ENCODE peak calls at places on chromosomes 11 and 22, in nine cellular contexts. One of them, this sample, is unnamed. For H3K4me1 and H3K27me3, the result is how much of the 10 kb centered on the place peaks cover.

GRCh38 chr11:126585388-126586302 is 230.2 kb downstream of the ST3GAL4 start:
- DNase-seq in right lobe of liver: no peak
- DNase-seq in transverse colon: peak
- DNase-seq in uterus: peak
- DNase-seq in IMR-90: peak
- DNase-seq in esophagus squamous epithelium: no peak
- DNase-seq in suprapubic skin: peak
- DNase-seq in tibial nerve: peak
- DNase-seq in prostate gland: peak
- DNase-seq in this sample: peak

GRCh38 chr11:19458721-19459120 is 218.0 kb upstream of the E2F8 start:
- DNase-seq in right lobe of liver: no peak
- DNase-seq in transverse colon: no peak
- DNase-seq in uterus: no peak
- DNase-seq in IMR-90: no peak
- DNase-seq in esophagus squamous epithelium: no peak
- DNase-seq in suprapubic skin: no peak
- DNase-seq in tibial nerve: no peak
- DNase-seq in prostate gland: no peak
- DNase-seq in this sample: no peak

GRCh38 chr11:76275446-76275845 is 69.1 kb upstream of the WNT11 start:
- DNase-seq in right lobe of liver: no peak
- DNase-seq in transverse colon: no peak
- DNase-seq in uterus: no peak
- DNase-seq in IMR-90: no peak
- DNase-seq in esophagus squamous epithelium: no peak
- DNase-seq in suprapubic skin: no peak
- DNase-seq in tibial nerve: no peak
- DNase-seq in prostate gland: no peak
- DNase-seq in this sample: no peak

GRCh38 chr22:23704829-23705228 is 14.0 kb downstream of the RGL4 start:
- DNase-seq in right lobe of liver: no peak
- DNase-seq in transverse colon: no peak
- DNase-seq in uterus: no peak
- DNase-seq in IMR-90: no peak
- DNase-seq in esophagus squamous epithelium: no peak
- DNase-seq in suprapubic skin: no peak
- DNase-seq in tibial nerve: no peak
- DNase-seq in prostate gland: no peak
- DNase-seq in this sample: no peak

GRCh38 chr11:74681686-74682651 is 49.3 kb downstream of the CHRDL2 start:
- DNase-seq in right lobe of liver: peak
- DNase-seq in transverse colon: peak
- DNase-seq in uterus: peak
- DNase-seq in IMR-90: peak
- DNase-seq in esophagus squamous epithelium: no peak
- DNase-seq in suprapubic skin: peak
- DNase-seq in tibial nerve: no peak
- DNase-seq in prostate gland: peak
- DNase-seq in this sample: peak

GRCh38 chr22:48748860-48749554 is 1078.7 kb downstream of the BRD1 start:
- DNase-seq in right lobe of liver: no peak
- DNase-seq in transverse colon: no peak
- DNase-seq in uterus: no peak
- DNase-seq in IMR-90: no peak
- DNase-seq in esophagus squamous epithelium: no peak
- DNase-seq in suprapubic skin: no peak
- DNase-seq in tibial nerve: no peak
- DNase-seq in prostate gland: peak
- DNase-seq in this sample: no peak

GRCh38 chr11:26842458-26842841 is 120.6 kb upstream of the SLC5A12 start:
- DNase-seq in right lobe of liver: no peak
- DNase-seq in transverse colon: no peak
- DNase-seq in uterus: peak
- DNase-seq in IMR-90: peak
- DNase-seq in esophagus squamous epithelium: no peak
- DNase-seq in suprapubic skin: no peak
- DNase-seq in tibial nerve: no peak
- DNase-seq in prostate gland: no peak
- DNase-seq in this sample: no peak

GRCh38 chr11:73760680-73761402 is at the start of gene RAB6A:
- DNase-seq in right lobe of liver: peak
- DNase-seq in transverse colon: peak
- DNase-seq in uterus: peak
- DNase-seq in IMR-90: peak
- DNase-seq in esophagus squamous epithelium: peak
- DNase-seq in suprapubic skin: peak
- DNase-seq in tibial nerve: peak
- DNase-seq in prostate gland: peak
- DNase-seq in this sample: peak

GRCh38 chr11:126834149-126834548 is 166.4 kb downstream of the KIRREL3 start:
- DNase-seq in right lobe of liver: no peak
- DNase-seq in transverse colon: no peak
- DNase-seq in uterus: no peak
- DNase-seq in IMR-90: peak
- DNase-seq in esophagus squamous epithelium: no peak
- DNase-seq in suprapubic skin: no peak
- DNase-seq in tibial nerve: no peak
- DNase-seq in prostate gland: no peak
- DNase-seq in this sample: no peak

GRCh38 chr22:35407352-35407751 is 7.4 kb downstream of the MCM5 start:
- DNase-seq in right lobe of liver: no peak
- DNase-seq in transverse colon: no peak
- DNase-seq in uterus: no peak
- DNase-seq in IMR-90: no peak
- DNase-seq in esophagus squamous epithelium: no peak
- DNase-seq in suprapubic skin: no peak
- DNase-seq in tibial nerve: no peak
- DNase-seq in prostate gland: no peak
- DNase-seq in this sample: no peak

GRCh38 chr11:441043-441417 is 781 bp downstream of the ANO9 start:
- DNase-seq in right lobe of liver: peak
- DNase-seq in transverse colon: no peak
- DNase-seq in uterus: no peak
- DNase-seq in IMR-90: no peak
- DNase-seq in esophagus squamous epithelium: no peak
- DNase-seq in suprapubic skin: no peak
- DNase-seq in tibial nerve: no peak
- DNase-seq in prostate gland: no peak
- DNase-seq in this sample: no peak

GRCh38 chr11:8068605-8069221 is 12.3 kb upstream of the TUB start:
- DNase-seq in right lobe of liver: peak
- DNase-seq in transverse colon: peak
- DNase-seq in uterus: peak
- DNase-seq in IMR-90: peak
- DNase-seq in esophagus squamous epithelium: no peak
- DNase-seq in suprapubic skin: peak
- DNase-seq in tibial nerve: peak
- DNase-seq in prostate gland: no peak
- DNase-seq in this sample: peak

GRCh38 chr11:57427692-57428082 is 766 bp upstream of the SLC43A3 start:
- DNase-seq in right lobe of liver: peak
- DNase-seq in transverse colon: peak
- DNase-seq in uterus: peak
- DNase-seq in IMR-90: peak
- DNase-seq in esophagus squamous epithelium: no peak
- DNase-seq in suprapubic skin: peak
- DNase-seq in tibial nerve: peak
- DNase-seq in prostate gland: peak
- DNase-seq in this sample: peak

GRCh38 chr11:64583296-64584262 is 7.4 kb upstream of the SLC22A12 start:
- DNase-seq in right lobe of liver: peak
- DNase-seq in transverse colon: no peak
- DNase-seq in uterus: no peak
- DNase-seq in IMR-90: no peak
- DNase-seq in esophagus squamous epithelium: no peak
- DNase-seq in suprapubic skin: peak
- DNase-seq in tibial nerve: no peak
- DNase-seq in prostate gland: no peak
- DNase-seq in this sample: no peak

GRCh38 chr11:31237819-31238771 is 131.4 kb downstream of the DCDC1 start:
- DNase-seq in right lobe of liver: no peak
- DNase-seq in transverse colon: no peak
- DNase-seq in uterus: no peak
- DNase-seq in IMR-90: no peak
- DNase-seq in esophagus squamous epithelium: no peak
- DNase-seq in suprapubic skin: no peak
- DNase-seq in tibial nerve: no peak
- DNase-seq in prostate gland: no peak
- DNase-seq in this sample: no peak

GRCh38 chr11:6531267-6531752 is 34.2 kb downstream of the DNHD1 start:
- DNase-seq in right lobe of liver: no peak
- DNase-seq in transverse colon: no peak
- DNase-seq in uterus: no peak
- DNase-seq in IMR-90: peak
- DNase-seq in esophagus squamous epithelium: no peak
- DNase-seq in suprapubic skin: no peak
- DNase-seq in tibial nerve: no peak
- DNase-seq in prostate gland: no peak
- DNase-seq in this sample: no peak

GRCh38 chr22:31281733-31282132 is 10.6 kb downstream of the PIK3IP1 start:
- DNase-seq in right lobe of liver: no peak
- DNase-seq in transverse colon: no peak
- DNase-seq in uterus: no peak
- DNase-seq in IMR-90: no peak
- DNase-seq in esophagus squamous epithelium: no peak
- DNase-seq in suprapubic skin: peak
- DNase-seq in tibial nerve: no peak
- DNase-seq in prostate gland: no peak
- DNase-seq in this sample: peak

GRCh38 chr22:31279821-31280496 is 12.3 kb downstream of the PIK3IP1 start:
- DNase-seq in right lobe of liver: no peak
- DNase-seq in transverse colon: no peak
- DNase-seq in uterus: no peak
- DNase-seq in IMR-90: no peak
- DNase-seq in esophagus squamous epithelium: no peak
- DNase-seq in suprapubic skin: peak
- DNase-seq in tibial nerve: no peak
- DNase-seq in prostate gland: no peak
- DNase-seq in this sample: peak

GRCh38 chr22:31278643-31279326 is 13.5 kb downstream of the PIK3IP1 start:
- DNase-seq in right lobe of liver: peak
- DNase-seq in transverse colon: no peak
- DNase-seq in uterus: no peak
- DNase-seq in IMR-90: no peak
- DNase-seq in esophagus squamous epithelium: no peak
- DNase-seq in suprapubic skin: peak
- DNase-seq in tibial nerve: no peak
- DNase-seq in prostate gland: no peak
- DNase-seq in this sample: peak

GRCh38 chr22:31277741-31278642 is 14.3 kb downstream of the PIK3IP1 start:
- DNase-seq in right lobe of liver: no peak
- DNase-seq in transverse colon: no peak
- DNase-seq in uterus: no peak
- DNase-seq in IMR-90: no peak
- DNase-seq in esophagus squamous epithelium: no peak
- DNase-seq in suprapubic skin: peak
- DNase-seq in tibial nerve: no peak
- DNase-seq in prostate gland: no peak
- DNase-seq in this sample: no peak

DNA sequence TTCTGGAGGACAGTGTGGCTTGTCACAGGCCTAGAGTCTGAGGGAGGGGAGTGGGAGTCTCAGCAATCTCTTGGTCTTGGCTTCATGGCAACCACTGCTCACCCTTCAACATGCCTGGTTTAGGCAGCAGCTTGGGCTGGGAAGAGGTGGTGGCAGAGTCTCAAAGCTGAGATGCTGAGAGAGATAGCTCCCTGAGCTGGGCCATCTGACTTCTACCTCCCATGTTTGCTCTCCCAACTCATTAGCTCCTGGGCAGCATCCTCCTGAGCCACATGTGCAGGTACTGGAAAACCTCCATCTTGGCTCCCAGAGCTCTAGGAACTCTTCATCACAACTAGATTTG is 13.0 kb downstream of the PIK3IP1 start:
- DNase-seq in right lobe of liver: no peak
- DNase-seq in transverse colon: no peak
- DNase-seq in uterus: no peak
- DNase-seq in IMR-90: no peak
- DNase-seq in esophagus squamous epithelium: no peak
- DNase-seq in suprapubic skin: peak
- DNase-seq in tibial nerve: no peak
- DNase-seq in prostate gland: no peak
- DNase-seq in this sample: peak
- H3K4me1 ChIP-seq in right lobe of liver: under half
- H3K4me1 ChIP-seq in transverse colon: under half
- H3K4me1 ChIP-seq in uterus: under half
- H3K4me1 ChIP-seq in IMR-90: under half
- H3K4me1 ChIP-seq in esophagus squamous epithelium: under half
- H3K4me1 ChIP-seq in suprapubic skin: under half
- H3K4me1 ChIP-seq in tibial nerve: under half
- H3K4me1 ChIP-seq in prostate gland: under half
- H3K4me1 ChIP-seq in this sample: under half

GRCh38 chr11:97683733-97684132 is 1293.9 kb downstream of the JRKL start:
- DNase-seq in right lobe of liver: no peak
- DNase-seq in transverse colon: no peak
- DNase-seq in uterus: no peak
- DNase-seq in IMR-90: no peak
- DNase-seq in esophagus squamous epithelium: no peak
- DNase-seq in suprapubic skin: no peak
- DNase-seq in tibial nerve: no peak
- DNase-seq in prostate gland: no peak
- DNase-seq in this sample: no peak
- TF ChIP-seq POLR2A in right lobe of liver: no peak
- TF ChIP-seq POLR2A in transverse colon: no peak
- TF ChIP-seq POLR2A in uterus: no peak
- TF ChIP-seq POLR2A in IMR-90: no peak
- TF ChIP-seq POLR2A in esophagus squamous epithelium: no peak
- TF ChIP-seq POLR2A in suprapubic skin: no peak
- TF ChIP-seq POLR2A in tibial nerve: no peak
- TF ChIP-seq POLR2A in prostate gland: no peak
- TF ChIP-seq POLR2A in this sample: no peak

GRCh38 chr11:28559497-28559896 is 451.3 kb downstream of the METTL15 start:
- DNase-seq in right lobe of liver: no peak
- DNase-seq in transverse colon: no peak
- DNase-seq in uterus: no peak
- DNase-seq in IMR-90: peak
- DNase-seq in esophagus squamous epithelium: no peak
- DNase-seq in suprapubic skin: no peak
- DNase-seq in tibial nerve: no peak
- DNase-seq in prostate gland: no peak
- DNase-seq in this sample: no peak
- H3K27me3 ChIP-seq in right lobe of liver: under half
- H3K27me3 ChIP-seq in transverse colon: under half
- H3K27me3 ChIP-seq in uterus: under half
- H3K27me3 ChIP-seq in IMR-90: under half
- H3K27me3 ChIP-seq in esophagus squamous epithelium: under half
- H3K27me3 ChIP-seq in suprapubic skin: under half
- H3K27me3 ChIP-seq in tibial nerve: under half
- H3K27me3 ChIP-seq in prostate gland: under half
- H3K27me3 ChIP-seq in this sample: under half

DNA sequence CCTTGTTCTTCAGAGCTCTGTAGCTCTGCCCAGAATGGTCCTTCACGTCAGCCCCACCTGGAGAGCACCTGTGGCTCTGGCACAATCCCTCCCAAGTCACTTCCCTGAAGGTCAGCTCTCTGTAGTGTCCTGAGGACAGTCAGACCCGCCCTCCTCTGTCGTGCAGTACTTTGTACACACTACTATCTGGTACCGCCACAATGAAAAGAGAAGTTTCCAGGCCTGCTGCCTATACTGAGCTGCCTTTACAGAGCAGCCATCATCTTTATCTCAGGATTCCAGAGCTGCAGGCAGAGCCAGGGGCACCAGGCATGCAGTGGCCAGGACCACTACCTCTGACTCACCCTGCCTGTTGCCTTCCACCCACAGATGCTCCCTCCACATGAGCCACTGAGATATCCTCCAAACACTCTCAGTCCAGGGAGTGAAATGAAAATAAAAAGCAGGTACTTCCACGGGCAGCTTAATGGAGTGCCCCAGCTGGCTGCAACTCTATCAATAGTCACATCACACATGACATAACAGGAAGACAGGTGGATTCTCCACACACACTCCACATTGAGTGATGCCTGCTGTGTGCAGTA is 7.3 kb downstream of the PACSIN2 start:
- DNase-seq in right lobe of liver: no peak
- DNase-seq in transverse colon: peak
- DNase-seq in uterus: no peak
- DNase-seq in IMR-90: peak
- DNase-seq in esophagus squamous epithelium: no peak
- DNase-seq in suprapubic skin: no peak
- DNase-seq in tibial nerve: no peak
- DNase-seq in prostate gland: no peak
- DNase-seq in this sample: no peak
- H3K4me1 ChIP-seq in right lobe of liver: under half
- H3K4me1 ChIP-seq in transverse colon: half or more
- H3K4me1 ChIP-seq in uterus: under half
- H3K4me1 ChIP-seq in IMR-90: under half
- H3K4me1 ChIP-seq in esophagus squamous epithelium: under half
- H3K4me1 ChIP-seq in suprapubic skin: half or more
- H3K4me1 ChIP-seq in tibial nerve: under half
- H3K4me1 ChIP-seq in prostate gland: under half
- H3K4me1 ChIP-seq in this sample: half or more

This sample was measured in adrenal gland.